ENCODE peak calls at places on chromosomes 11 and 22, in four cellular contexts. V, M, Q and J are unnamed samples.

GRCh38 chr11:117440258-117440657 is 112.6 kb downstream of the CEP164 start:
- DNase-seq in M (no peak), V (no peak), Q (no peak), J (no peak)

GRCh38 chr22:50185384-50186087 is at the start of gene TRABD:
- DNase-seq in M (peak; percentile 79), Q (peak; percentile 81), V (peak; percentile 91), J (peak; percentile 75)

GRCh38 chr22:38080847-38081635 is 2.9 kb downstream of the SLC16A8 start:
- DNase-seq in Q (no peak), M (peak; percentile 41), V (no peak), J (no peak)

GRCh38 chr11:117583063-117583801 is 213.8 kb downstream of the DSCAML1 start:
- DNase-seq in Q (no peak), V (peak; percentile 32), M (peak; percentile 34), J (peak; percentile 60)

GRCh38 chr11:45610627-45611026 is 54.8 kb downstream of the CHST1 start:
- DNase-seq in M (no peak), V (no peak), Q (no peak), J (no peak)

GRCh38 chr11:101860694-101861371 is 54.0 kb upstream of the CEP126 start:
- DNase-seq in V (peak; percentile 38), Q (peak; percentile 36), M (peak; percentile 55), J (peak; percentile 48)

GRCh38 chr11:7080900-7081299 is 7.9 kb upstream of the RBMXL2 start:
- DNase-seq in M (no peak), V (no peak), Q (no peak), J (no peak)

GRCh38 chr11:61516675-61517516 is 8.3 kb downstream of the LRRC10B start:
- DNase-seq in Q (no peak), V (peak; percentile 27), M (peak; percentile 14), J (no peak)